ENCODE peak calls at places on chromosomes 2 and 18, in seven cellular contexts. One of them, this sample, is unnamed.

GRCh38 chr2:40103163-40103562 is 324.1 kb upstream of the THUMPD2 start:
- DNase-seq in fibroblast of the aortic adventitia: peak; percentile 73
- DNase-seq in Calu3: no peak
- DNase-seq in NAMALWA: no peak
- DNase-seq in HuH-7: no peak
- DNase-seq in mesendoderm: no peak
- DNase-seq in COR-L47: no peak
- DNase-seq in this sample: no peak

GRCh38 chr2:46162329-46162870 is 134.8 kb upstream of the EPAS1 start:
- DNase-seq in fibroblast of the aortic adventitia: peak; percentile 74
- DNase-seq in Calu3: no peak
- DNase-seq in NAMALWA: no peak
- DNase-seq in HuH-7: no peak
- DNase-seq in mesendoderm: no peak
- DNase-seq in COR-L47: no peak
- DNase-seq in this sample: no peak

GRCh38 chr18:3016584-3017292 is 3.8 kb upstream of the LPIN2 start:
- DNase-seq in fibroblast of the aortic adventitia: no peak
- DNase-seq in Calu3: no peak
- DNase-seq in NAMALWA: peak; percentile 51
- DNase-seq in HuH-7: no peak
- DNase-seq in mesendoderm: no peak
- DNase-seq in COR-L47: no peak
- DNase-seq in this sample: no peak

GRCh38 chr2:68722712-68723111 is 11.9 kb upstream of the ARHGAP25 start:
- DNase-seq in fibroblast of the aortic adventitia: no peak
- DNase-seq in Calu3: no peak
- DNase-seq in NAMALWA: no peak
- DNase-seq in HuH-7: peak; percentile 11
- DNase-seq in mesendoderm: peak; percentile 51
- DNase-seq in COR-L47: no peak
- DNase-seq in this sample: no peak

GRCh38 chr2:25234756-25235155 is 66.4 kb upstream of the POMC start:
- DNase-seq in fibroblast of the aortic adventitia: no peak
- DNase-seq in Calu3: no peak
- DNase-seq in NAMALWA: no peak
- DNase-seq in HuH-7: no peak
- DNase-seq in mesendoderm: no peak
- DNase-seq in COR-L47: peak; percentile 46
- DNase-seq in this sample: no peak

GRCh38 chr18:61606759-61607158 is 273.5 kb downstream of the CDH20 start:
- DNase-seq in fibroblast of the aortic adventitia: peak; percentile 94
- DNase-seq in Calu3: peak; percentile 49
- DNase-seq in NAMALWA: no peak
- DNase-seq in HuH-7: no peak
- DNase-seq in mesendoderm: peak; percentile 99
- DNase-seq in COR-L47: peak; percentile 26
- DNase-seq in this sample: peak; percentile 54

GRCh38 chr2:237581751-237582746 is 8.5 kb downstream of the RAB17 start:
- DNase-seq in fibroblast of the aortic adventitia: peak; percentile 67
- DNase-seq in Calu3: no peak
- DNase-seq in NAMALWA: peak; percentile 16
- DNase-seq in HuH-7: peak; percentile 80
- DNase-seq in mesendoderm: peak; percentile 84
- DNase-seq in COR-L47: peak; percentile 29
- DNase-seq in this sample: no peak

GRCh38 chr18:63518178-63519012 is 23.8 kb upstream of the SERPINB12 start:
- DNase-seq in fibroblast of the aortic adventitia: peak; percentile 82
- DNase-seq in Calu3: peak; percentile 69
- DNase-seq in NAMALWA: peak; percentile 88
- DNase-seq in HuH-7: no peak
- DNase-seq in mesendoderm: peak; percentile 89
- DNase-seq in COR-L47: peak; percentile 85
- DNase-seq in this sample: peak; percentile 79

GRCh38 chr2:208062113-208062512 is 36.8 kb upstream of the PLEKHM3 start:
- DNase-seq in fibroblast of the aortic adventitia: peak; percentile 39
- DNase-seq in Calu3: peak; percentile 36
- DNase-seq in NAMALWA: peak; percentile 69
- DNase-seq in HuH-7: no peak
- DNase-seq in mesendoderm: peak; percentile 69
- DNase-seq in COR-L47: peak; percentile 38
- DNase-seq in this sample: peak; percentile 69

GRCh38 chr2:20447437-20448245 is 767 bp downstream of the RHOB start:
- DNase-seq in fibroblast of the aortic adventitia: peak; percentile 58
- DNase-seq in Calu3: peak; percentile 39
- DNase-seq in NAMALWA: no peak
- DNase-seq in HuH-7: peak; percentile 37
- DNase-seq in mesendoderm: peak; percentile 61
- DNase-seq in COR-L47: peak; percentile 41
- DNase-seq in this sample: peak; percentile 44

GRCh38 chr2:121707344-121707919 is 29.2 kb downstream of the NIFK start:
- DNase-seq in fibroblast of the aortic adventitia: no peak
- DNase-seq in Calu3: peak; percentile 62
- DNase-seq in NAMALWA: no peak
- DNase-seq in HuH-7: peak; percentile 53
- DNase-seq in mesendoderm: no peak
- DNase-seq in COR-L47: no peak
- DNase-seq in this sample: peak; percentile 75

GRCh38 chr18:60235164-60235563 is 137.4 kb downstream of the MC4R start:
- DNase-seq in fibroblast of the aortic adventitia: no peak
- DNase-seq in Calu3: no peak
- DNase-seq in NAMALWA: no peak
- DNase-seq in HuH-7: no peak
- DNase-seq in mesendoderm: peak; percentile 54
- DNase-seq in COR-L47: no peak
- DNase-seq in this sample: no peak

GRCh38 chr2:186771395-186771794 is 77.5 kb downstream of the FAM171B start:
- DNase-seq in fibroblast of the aortic adventitia: no peak
- DNase-seq in Calu3: peak; percentile 28
- DNase-seq in NAMALWA: no peak
- DNase-seq in HuH-7: no peak
- DNase-seq in mesendoderm: peak; percentile 61
- DNase-seq in COR-L47: no peak
- DNase-seq in this sample: no peak

GRCh38 chr18:32771169-32771751 is 1.6 kb downstream of the KLHL14 start:
- DNase-seq in fibroblast of the aortic adventitia: no peak
- DNase-seq in Calu3: peak; percentile 10
- DNase-seq in NAMALWA: peak; percentile 46
- DNase-seq in HuH-7: peak; percentile 38
- DNase-seq in mesendoderm: peak; percentile 67
- DNase-seq in COR-L47: peak; percentile 56
- DNase-seq in this sample: peak; percentile 7

GRCh38 chr2:38619458-38620164 is 16.9 kb upstream of the HNRNPLL start:
- DNase-seq in fibroblast of the aortic adventitia: peak; percentile 63
- DNase-seq in Calu3: no peak
- DNase-seq in NAMALWA: no peak
- DNase-seq in HuH-7: no peak
- DNase-seq in mesendoderm: no peak
- DNase-seq in COR-L47: no peak
- DNase-seq in this sample: no peak

GRCh38 chr2:240989451-240990265 is 8.8 kb upstream of the SNED1 start:
- DNase-seq in fibroblast of the aortic adventitia: peak; percentile 30
- DNase-seq in Calu3: peak; percentile 78
- DNase-seq in NAMALWA: peak; percentile 38
- DNase-seq in HuH-7: peak; percentile 84
- DNase-seq in mesendoderm: peak; percentile 60
- DNase-seq in COR-L47: peak; percentile 5
- DNase-seq in this sample: peak; percentile 46

GRCh38 chr2:3654464-3655225 is 3.4 kb upstream of the ALLC start:
- DNase-seq in fibroblast of the aortic adventitia: no peak
- DNase-seq in Calu3: no peak
- DNase-seq in NAMALWA: no peak
- DNase-seq in HuH-7: no peak
- DNase-seq in mesendoderm: no peak
- DNase-seq in COR-L47: no peak
- DNase-seq in this sample: no peak

GRCh38 chr2:48395658-48396057 is 134.3 kb upstream of the STON1 start:
- DNase-seq in fibroblast of the aortic adventitia: no peak
- DNase-seq in Calu3: no peak
- DNase-seq in NAMALWA: no peak
- DNase-seq in HuH-7: no peak
- DNase-seq in mesendoderm: peak; percentile 18
- DNase-seq in COR-L47: no peak
- DNase-seq in this sample: no peak

GRCh38 chr18:34933880-34934689 is 107.1 kb upstream of the MAPRE2 start:
- DNase-seq in fibroblast of the aortic adventitia: no peak
- DNase-seq in Calu3: no peak
- DNase-seq in NAMALWA: no peak
- DNase-seq in HuH-7: no peak
- DNase-seq in mesendoderm: no peak
- DNase-seq in COR-L47: no peak
- DNase-seq in this sample: peak; percentile 77

GRCh38 chr2:239606955-239607794 is 206.4 kb upstream of the HDAC4 start:
- DNase-seq in fibroblast of the aortic adventitia: no peak
- DNase-seq in Calu3: no peak
- DNase-seq in NAMALWA: no peak
- DNase-seq in HuH-7: no peak
- DNase-seq in mesendoderm: no peak
- DNase-seq in COR-L47: no peak
- DNase-seq in this sample: no peak

GRCh38 chr2:20450201-20451108 is 3.6 kb downstream of the RHOB start:
- DNase-seq in fibroblast of the aortic adventitia: peak; percentile 91
- DNase-seq in Calu3: peak; percentile 53
- DNase-seq in NAMALWA: no peak
- DNase-seq in HuH-7: peak; percentile 43
- DNase-seq in mesendoderm: peak; percentile 91
- DNase-seq in COR-L47: no peak
- DNase-seq in this sample: peak; percentile 21

GRCh38 chr2:105852066-105852465 is 107.4 kb downstream of the NCK2 start:
- DNase-seq in fibroblast of the aortic adventitia: no peak
- DNase-seq in Calu3: no peak
- DNase-seq in NAMALWA: no peak
- DNase-seq in HuH-7: no peak
- DNase-seq in mesendoderm: no peak
- DNase-seq in COR-L47: no peak
- DNase-seq in this sample: no peak

GRCh38 chr2:112818094-112818902 is 18.3 kb downstream of the IL1B start:
- DNase-seq in fibroblast of the aortic adventitia: no peak
- DNase-seq in Calu3: peak; percentile 41
- DNase-seq in NAMALWA: no peak
- DNase-seq in HuH-7: no peak
- DNase-seq in mesendoderm: no peak
- DNase-seq in COR-L47: no peak
- DNase-seq in this sample: no peak

GRCh38 chr2:85135066-85135914 is 2.1 kb downstream of the TCF7L1 start:
- DNase-seq in fibroblast of the aortic adventitia: no peak
- DNase-seq in Calu3: no peak
- DNase-seq in NAMALWA: no peak
- DNase-seq in HuH-7: no peak
- DNase-seq in mesendoderm: peak; percentile 89
- DNase-seq in COR-L47: no peak
- DNase-seq in this sample: no peak

GRCh38 chr2:240640939-240641338 is 15.7 kb downstream of the GPR35 start:
- DNase-seq in fibroblast of the aortic adventitia: peak; percentile 1
- DNase-seq in Calu3: peak; percentile 83
- DNase-seq in NAMALWA: no peak
- DNase-seq in HuH-7: peak; percentile 87
- DNase-seq in mesendoderm: peak; percentile 77
- DNase-seq in COR-L47: no peak
- DNase-seq in this sample: peak; percentile 61

GRCh38 chr2:60629801-60630385 is 76.4 kb upstream of the BCL11A start:
- DNase-seq in fibroblast of the aortic adventitia: no peak
- DNase-seq in Calu3: no peak
- DNase-seq in NAMALWA: no peak
- DNase-seq in HuH-7: no peak
- DNase-seq in mesendoderm: no peak
- DNase-seq in COR-L47: no peak
- DNase-seq in this sample: no peak